ENCODE peak calls at places on chromosomes 3 and 15, in four cellular contexts. One of them, this sample, is unnamed.

GRCh38 chr3:32399030-32399620 is 7.5 kb downstream of the CMTM7 start:
- DNase-seq in endodermal cell: no peak
- DNase-seq in HCT116: no peak
- DNase-seq in RWPE2: no peak
- DNase-seq in this sample: peak; percentile 76

GRCh38 chr15:101266034-101266433 is 11.3 kb downstream of the SELENOS start:
- DNase-seq in endodermal cell: peak; percentile 32
- DNase-seq in HCT116: no peak
- DNase-seq in RWPE2: no peak
- DNase-seq in this sample: no peak

GRCh38 chr3:183253364-183253960 is 409 bp downstream of the B3GNT5 start:
- DNase-seq in endodermal cell: peak; percentile 78
- DNase-seq in HCT116: no peak
- DNase-seq in RWPE2: no peak
- DNase-seq in this sample: peak; percentile 53

GRCh38 chr15:92634641-92635272 is 20.8 kb downstream of the FAM174B start:
- DNase-seq in endodermal cell: peak; percentile 71
- DNase-seq in HCT116: no peak
- DNase-seq in RWPE2: peak; percentile 30
- DNase-seq in this sample: no peak

GRCh38 chr3:197298858-197299854 is 744 bp upstream of the DLG1 start:
- DNase-seq in endodermal cell: peak; percentile 87
- DNase-seq in HCT116: peak; percentile 63
- DNase-seq in RWPE2: peak; percentile 81
- DNase-seq in this sample: no peak

GRCh38 chr3:21526461-21526860 is 224.5 kb downstream of the ZNF385D start:
- DNase-seq in endodermal cell: no peak
- DNase-seq in HCT116: no peak
- DNase-seq in RWPE2: no peak
- DNase-seq in this sample: no peak

GRCh38 chr15:77986891-77987764 is 90.4 kb downstream of the TBC1D2B start:
- DNase-seq in endodermal cell: peak; percentile 82
- DNase-seq in HCT116: no peak
- DNase-seq in RWPE2: peak; percentile 78
- DNase-seq in this sample: no peak

GRCh38 chr15:68582864-68583263 is 4.1 kb downstream of the CORO2B start:
- DNase-seq in endodermal cell: no peak
- DNase-seq in HCT116: no peak
- DNase-seq in RWPE2: no peak
- DNase-seq in this sample: no peak

GRCh38 chr3:124420392-124420791 is 309.9 kb upstream of the UMPS start:
- DNase-seq in endodermal cell: no peak
- DNase-seq in HCT116: no peak
- DNase-seq in RWPE2: no peak
- DNase-seq in this sample: no peak

GRCh38 chr15:98438326-98438725 is 210.0 kb upstream of the IGF1R start:
- DNase-seq in endodermal cell: no peak
- DNase-seq in HCT116: no peak
- DNase-seq in RWPE2: no peak
- DNase-seq in this sample: no peak

GRCh38 chr15:84400820-84401219 is 165.2 kb downstream of the GOLGA6L4 start:
- DNase-seq in endodermal cell: peak; percentile 44
- DNase-seq in HCT116: no peak
- DNase-seq in RWPE2: peak; percentile 29
- DNase-seq in this sample: no peak

GRCh38 chr3:184741259-184741556 is 29.3 kb upstream of the MAGEF1 start:
- DNase-seq in endodermal cell: no peak
- DNase-seq in HCT116: peak; percentile 6
- DNase-seq in RWPE2: peak; percentile 82
- DNase-seq in this sample: no peak

GRCh38 chr3:129360224-129360623 is 68.2 kb downstream of the EFCAB12 start:
- DNase-seq in endodermal cell: peak; percentile 78
- DNase-seq in HCT116: no peak
- DNase-seq in RWPE2: no peak
- DNase-seq in this sample: no peak

GRCh38 chr3:52886049-52886730 is 11.2 kb downstream of the STIMATE start:
- DNase-seq in endodermal cell: no peak
- DNase-seq in HCT116: no peak
- DNase-seq in RWPE2: no peak
- DNase-seq in this sample: no peak

GRCh38 chr3:170621256-170621655 is 35.4 kb upstream of the SLC7A14 start:
- DNase-seq in endodermal cell: no peak
- DNase-seq in HCT116: no peak
- DNase-seq in RWPE2: no peak
- DNase-seq in this sample: no peak

GRCh38 chr3:72295276-72295973 is 510.5 kb upstream of the PROK2 start:
- DNase-seq in endodermal cell: no peak
- DNase-seq in HCT116: no peak
- DNase-seq in RWPE2: no peak
- DNase-seq in this sample: no peak

GRCh38 chr3:126261037-126261436 is 80.7 kb upstream of the ALDH1L1 start:
- DNase-seq in endodermal cell: peak; percentile 65
- DNase-seq in HCT116: no peak
- DNase-seq in RWPE2: no peak
- DNase-seq in this sample: no peak

GRCh38 chr15:86553116-86553515 is 473.4 kb downstream of the AGBL1 start:
- DNase-seq in endodermal cell: no peak
- DNase-seq in HCT116: no peak
- DNase-seq in RWPE2: no peak
- DNase-seq in this sample: no peak

GRCh38 chr3:137039570-137039969 is 81.8 kb downstream of the IL20RB start:
- DNase-seq in endodermal cell: no peak
- DNase-seq in HCT116: no peak
- DNase-seq in RWPE2: no peak
- DNase-seq in this sample: no peak

GRCh38 chr3:179700716-179701115 is 47.9 kb downstream of the USP13 start:
- DNase-seq in endodermal cell: no peak
- DNase-seq in HCT116: no peak
- DNase-seq in RWPE2: no peak
- DNase-seq in this sample: no peak

GRCh38 chr3:179701176-179701827 is 48.5 kb downstream of the USP13 start:
- DNase-seq in endodermal cell: no peak
- DNase-seq in HCT116: no peak
- DNase-seq in RWPE2: no peak
- DNase-seq in this sample: no peak

GRCh38 chr3:179694731-179695130 is 41.9 kb downstream of the USP13 start:
- DNase-seq in endodermal cell: no peak
- DNase-seq in HCT116: no peak
- DNase-seq in RWPE2: no peak
- DNase-seq in this sample: no peak

GRCh38 chr3:179697933-179698332 is 45.1 kb downstream of the USP13 start:
- DNase-seq in endodermal cell: no peak
- DNase-seq in HCT116: no peak
- DNase-seq in RWPE2: no peak
- DNase-seq in this sample: no peak

DNA sequence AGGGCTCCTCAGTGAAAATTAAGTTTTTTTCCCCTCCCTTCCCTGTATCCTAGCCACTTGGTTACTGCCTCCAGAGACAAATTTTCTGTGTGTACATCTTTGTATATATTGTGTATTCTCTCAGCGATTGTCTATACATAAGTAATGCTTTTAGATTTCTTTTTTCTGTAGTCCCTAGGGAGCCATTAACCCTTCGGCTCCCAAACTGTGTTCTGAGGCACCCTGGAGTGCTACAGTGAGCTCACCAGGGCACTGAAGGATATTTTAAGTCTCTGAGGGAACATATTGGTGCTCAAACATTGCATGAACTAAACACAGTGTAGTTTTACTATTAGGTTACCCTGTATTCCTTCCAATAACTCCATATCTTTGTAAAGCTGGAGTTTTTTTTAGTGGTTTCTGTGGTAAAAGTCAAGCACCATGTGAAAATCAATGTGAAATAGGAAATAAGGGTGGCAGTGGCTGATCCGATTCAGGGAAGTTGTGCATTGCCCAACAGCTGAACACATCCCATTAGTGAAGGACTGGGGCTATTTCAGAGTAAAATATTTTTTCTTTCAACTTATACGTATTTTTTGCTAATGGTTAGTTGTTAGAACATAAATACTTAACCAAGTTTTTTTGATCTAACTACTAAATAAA is 43.0 kb downstream of the USP13 start:
- DNase-seq in endodermal cell: no peak
- DNase-seq in HCT116: no peak
- DNase-seq in RWPE2: no peak
- DNase-seq in this sample: no peak
- H3K4me1 ChIP-seq in endodermal cell: no peaks in the 10 kb centered on the region
- H3K4me1 ChIP-seq in HCT116: no peaks in the 10 kb centered on the region
- H3K4me1 ChIP-seq in RWPE2: no peaks in the 10 kb centered on the region
- H3K4me1 ChIP-seq in this sample: no peaks in the 10 kb centered on the region

DNA sequence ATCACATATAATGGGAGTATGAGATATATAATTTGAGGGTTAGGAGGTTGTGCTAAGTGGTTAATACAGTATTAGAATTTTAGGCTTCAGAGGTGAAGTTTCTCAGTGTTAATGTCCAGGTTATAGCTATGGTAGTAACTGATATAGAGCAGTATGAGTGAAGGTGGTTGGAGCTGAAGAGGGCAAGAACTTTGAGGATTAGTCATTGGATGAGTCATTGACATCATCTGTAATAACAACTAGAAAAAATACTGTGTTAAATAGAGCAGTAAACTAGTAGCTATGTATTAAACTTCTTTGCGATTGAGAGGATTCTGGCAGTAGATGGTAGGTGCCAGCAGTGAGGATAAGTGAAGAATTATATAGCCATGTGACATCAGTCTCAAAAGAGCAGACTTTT is 47.5 kb upstream of the EIF3J start:
- DNase-seq in endodermal cell: no peak
- DNase-seq in HCT116: peak; percentile 33
- DNase-seq in RWPE2: no peak
- DNase-seq in this sample: no peak
- H3K4me1 ChIP-seq in endodermal cell: no peaks in the 10 kb centered on the region
- H3K4me1 ChIP-seq in HCT116: peaks cover 20% of the 10 kb centered on the region
- H3K4me1 ChIP-seq in RWPE2: peaks cover 16% of the 10 kb centered on the region
- H3K4me1 ChIP-seq in this sample: no peaks in the 10 kb centered on the region

DNA sequence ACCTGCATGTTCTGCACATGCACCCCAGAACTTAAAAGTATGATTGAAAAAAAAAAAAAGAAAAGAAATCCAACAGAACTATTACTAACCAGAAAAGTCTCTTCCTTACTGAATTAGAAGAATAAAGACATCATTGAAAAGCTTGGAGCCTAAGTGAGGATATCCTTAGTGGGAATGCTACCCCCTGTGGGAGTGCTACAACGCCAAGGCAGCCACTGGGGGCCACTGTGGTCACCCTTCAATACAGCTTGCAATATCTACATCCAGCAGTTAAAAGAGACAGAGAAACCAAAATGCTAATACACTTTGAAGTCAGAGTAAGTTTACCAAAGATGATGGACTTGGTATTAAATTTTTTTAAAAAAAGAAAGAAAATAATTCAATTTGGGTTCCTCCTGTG is 292.0 kb downstream of the PLCL2 start:
- DNase-seq in endodermal cell: no peak
- DNase-seq in HCT116: no peak
- DNase-seq in RWPE2: no peak
- DNase-seq in this sample: no peak
- H3K4me1 ChIP-seq in endodermal cell: no peaks in the 10 kb centered on the region
- H3K4me1 ChIP-seq in HCT116: no peaks in the 10 kb centered on the region
- H3K4me1 ChIP-seq in RWPE2: no peaks in the 10 kb centered on the region
- H3K4me1 ChIP-seq in this sample: peaks cover 15% of the 10 kb centered on the region

GRCh38 chr15:96323250-96324162 is 7.0 kb upstream of the NR2F2 start:
- DNase-seq in endodermal cell: no peak
- DNase-seq in HCT116: no peak
- DNase-seq in RWPE2: no peak
- DNase-seq in this sample: no peak
- H3K4me1 ChIP-seq in endodermal cell: no peaks in the 10 kb centered on the region
- H3K4me1 ChIP-seq in HCT116: peaks cover 24% of the 10 kb centered on the region
- H3K4me1 ChIP-seq in RWPE2: peaks cover 16% of the 10 kb centered on the region
- H3K4me1 ChIP-seq in this sample: no peaks in the 10 kb centered on the region

DNA sequence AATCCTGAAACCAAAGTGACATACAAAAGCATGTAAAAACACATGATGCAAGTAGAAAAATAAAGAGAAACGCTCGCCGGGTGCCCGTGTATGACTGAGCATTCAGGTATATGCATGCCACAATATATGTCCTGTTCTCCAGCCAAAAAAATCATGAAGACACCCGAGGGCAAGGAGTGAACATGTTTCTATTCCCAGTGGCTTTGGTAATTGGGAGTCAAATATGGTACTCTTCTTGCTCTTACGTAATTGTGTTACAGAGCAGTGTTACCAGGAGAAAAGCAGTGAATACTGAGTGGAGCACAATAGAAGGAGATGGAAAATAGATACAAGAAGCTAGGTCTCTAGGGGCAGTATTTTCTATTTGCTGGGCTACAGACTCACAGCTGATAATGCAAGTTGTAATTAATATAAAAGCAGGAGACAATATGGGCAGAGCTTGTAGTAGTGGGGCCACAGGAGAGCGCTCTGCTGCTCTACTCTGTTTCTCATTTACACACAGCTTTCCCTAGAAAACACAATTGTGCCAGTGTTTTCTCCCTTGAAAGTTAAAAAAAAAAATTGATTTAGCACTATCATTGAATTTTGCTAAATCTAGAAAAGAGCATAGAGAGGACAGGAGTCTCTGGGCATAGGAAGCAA is 13.2 kb downstream of the MEIS2 start:
- DNase-seq in endodermal cell: no peak
- DNase-seq in HCT116: no peak
- DNase-seq in RWPE2: no peak
- DNase-seq in this sample: no peak
- H3K4me1 ChIP-seq in endodermal cell: peaks cover 7% of the 10 kb centered on the region
- H3K4me1 ChIP-seq in HCT116: no peaks in the 10 kb centered on the region
- H3K4me1 ChIP-seq in RWPE2: no peaks in the 10 kb centered on the region
- H3K4me1 ChIP-seq in this sample: no peaks in the 10 kb centered on the region

This sample was measured in naive thymus-derived CD4-positive, alpha-beta T cell.